ENCODE peak calls at places on chromosomes 1 and 21, in four cellular contexts. One of them, this sample, is unnamed.

GRCh38 chr1:24266398-24266941 is 52.7 kb upstream of the GRHL3 start:
- DNase-seq in fibroblast of mammary gland: peak
- DNase-seq in activated B cell treated with CpG ODN at 0.5 μM for 24 hours: no peak
- DNase-seq in endothelial cell: no peak
- DNase-seq in this sample: peak

GRCh38 chr1:172180886-172181285 is 239.6 kb upstream of the C1orf105 start:
- DNase-seq in endothelial cell: no peak
- DNase-seq in activated B cell treated with CpG ODN at 0.5 μM for 24 hours: no peak
- DNase-seq in fibroblast of mammary gland: peak
- DNase-seq in this sample: peak

GRCh38 chr1:96536576-96536975 is 185.0 kb upstream of the PTBP2 start:
- DNase-seq in activated B cell treated with CpG ODN at 0.5 μM for 24 hours: no peak
- DNase-seq in fibroblast of mammary gland: peak
- DNase-seq in endothelial cell: no peak
- DNase-seq in this sample: no peak

GRCh38 chr1:232993555-232993954 is 43.1 kb downstream of the NTPCR start:
- DNase-seq in activated B cell treated with CpG ODN at 0.5 μM for 24 hours: no peak
- DNase-seq in endothelial cell: no peak
- DNase-seq in fibroblast of mammary gland: no peak
- DNase-seq in this sample: no peak

GRCh38 chr1:57966751-57967406 is 543.0 kb upstream of the DAB1 start:
- DNase-seq in activated B cell treated with CpG ODN at 0.5 μM for 24 hours: no peak
- DNase-seq in endothelial cell: peak
- DNase-seq in fibroblast of mammary gland: peak
- DNase-seq in this sample: no peak

GRCh38 chr1:35499230-35499629 is 58.0 kb downstream of the KIAA0319L start:
- DNase-seq in fibroblast of mammary gland: no peak
- DNase-seq in endothelial cell: no peak
- DNase-seq in activated B cell treated with CpG ODN at 0.5 μM for 24 hours: no peak
- DNase-seq in this sample: no peak

GRCh38 chr1:241774017-241774416 is 74.0 kb upstream of the EXO1 start:
- DNase-seq in endothelial cell: no peak
- DNase-seq in fibroblast of mammary gland: no peak
- DNase-seq in activated B cell treated with CpG ODN at 0.5 μM for 24 hours: no peak
- DNase-seq in this sample: no peak

GRCh38 chr1:109530457-109531204 is 9.0 kb upstream of the GPR61 start:
- DNase-seq in endothelial cell: no peak
- DNase-seq in activated B cell treated with CpG ODN at 0.5 μM for 24 hours: no peak
- DNase-seq in fibroblast of mammary gland: no peak
- DNase-seq in this sample: no peak

GRCh38 chr1:16072616-16073484 is 601 bp downstream of the FAM131C start:
- DNase-seq in fibroblast of mammary gland: no peak
- DNase-seq in endothelial cell: peak
- DNase-seq in activated B cell treated with CpG ODN at 0.5 μM for 24 hours: no peak
- DNase-seq in this sample: no peak

DNA sequence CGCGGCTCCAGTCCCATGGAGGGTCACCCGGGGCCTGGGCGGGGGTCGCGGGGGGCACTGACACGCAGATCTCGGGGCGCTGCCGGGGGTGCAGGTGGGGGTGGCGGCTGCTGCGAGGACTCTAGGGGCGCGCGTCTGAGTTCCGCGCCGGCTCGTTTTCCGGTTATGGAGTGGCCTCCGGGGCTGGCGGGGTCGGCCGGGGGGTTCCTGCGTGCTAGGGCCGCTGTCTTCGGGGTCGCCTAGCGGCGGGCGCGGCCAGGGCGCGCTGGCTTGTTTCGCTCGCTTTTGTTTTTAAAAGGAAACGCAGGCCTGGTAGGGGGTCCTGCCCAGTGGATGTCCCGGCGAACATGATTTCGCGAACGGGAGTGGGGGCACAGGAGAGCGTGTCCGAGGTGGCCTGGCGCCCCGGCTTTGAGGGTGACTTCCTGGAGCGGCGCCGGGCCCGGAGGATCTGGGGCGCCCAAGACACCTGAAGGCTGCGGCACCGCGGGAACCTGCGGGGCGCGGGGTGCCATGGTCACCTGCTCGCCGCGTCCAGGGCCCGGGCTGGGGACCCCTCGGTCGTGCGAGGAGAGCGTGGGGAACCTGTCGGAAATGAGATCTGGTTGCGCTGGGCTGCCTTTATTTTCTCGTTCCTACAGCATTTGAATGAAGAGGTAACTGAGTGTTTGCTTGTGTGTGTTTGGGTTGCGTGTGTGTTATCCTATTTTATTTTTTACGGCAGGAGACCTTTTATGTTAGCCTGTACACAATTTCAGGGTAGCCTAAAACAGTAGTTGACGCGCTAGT is 618 bp downstream of the ETS2 start:
- DNase-seq in endothelial cell: peak
- DNase-seq in fibroblast of mammary gland: no peak
- DNase-seq in activated B cell treated with CpG ODN at 0.5 μM for 24 hours: peak
- DNase-seq in this sample: no peak
- TF ChIP-seq CTCF in endothelial cell: no peak
- TF ChIP-seq CTCF in fibroblast of mammary gland: no peak
- TF ChIP-seq CTCF in activated B cell treated with CpG ODN at 0.5 μM for 24 hours: no peak
- TF ChIP-seq CTCF in this sample: peak

GRCh38 chr1:11273595-11274234 is 717 bp downstream of the UBIAD1 start:
- DNase-seq in fibroblast of mammary gland: no peak
- DNase-seq in activated B cell treated with CpG ODN at 0.5 μM for 24 hours: no peak
- DNase-seq in endothelial cell: no peak
- DNase-seq in this sample: no peak

GRCh38 chr1:11272842-11273594 is at the start of gene UBIAD1:
- DNase-seq in endothelial cell: peak
- DNase-seq in activated B cell treated with CpG ODN at 0.5 μM for 24 hours: peak
- DNase-seq in fibroblast of mammary gland: peak
- DNase-seq in this sample: peak

GRCh38 chr1:11272544-11272841 is 505 bp upstream of the UBIAD1 start:
- DNase-seq in fibroblast of mammary gland: no peak
- DNase-seq in endothelial cell: no peak
- DNase-seq in activated B cell treated with CpG ODN at 0.5 μM for 24 hours: no peak
- DNase-seq in this sample: no peak
- TF ChIP-seq CTCF in fibroblast of mammary gland: peak
- TF ChIP-seq CTCF in endothelial cell: no peak
- TF ChIP-seq CTCF in activated B cell treated with CpG ODN at 0.5 μM for 24 hours: no peak
- TF ChIP-seq CTCF in this sample: peak

GRCh38 chr1:203713125-203713524 is 51.9 kb upstream of the LAX1 start:
- DNase-seq in endothelial cell: no peak
- DNase-seq in activated B cell treated with CpG ODN at 0.5 μM for 24 hours: no peak
- DNase-seq in fibroblast of mammary gland: no peak
- DNase-seq in this sample: no peak
- TF ChIP-seq CTCF in endothelial cell: no peak
- TF ChIP-seq CTCF in activated B cell treated with CpG ODN at 0.5 μM for 24 hours: no peak
- TF ChIP-seq CTCF in fibroblast of mammary gland: no peak
- TF ChIP-seq CTCF in this sample: no peak

GRCh38 chr1:198797656-198798055 is 158.8 kb downstream of the PTPRC start:
- DNase-seq in fibroblast of mammary gland: no peak
- DNase-seq in endothelial cell: no peak
- DNase-seq in activated B cell treated with CpG ODN at 0.5 μM for 24 hours: no peak
- DNase-seq in this sample: no peak

GRCh38 chr1:198794498-198794897 is 155.7 kb downstream of the PTPRC start:
- DNase-seq in endothelial cell: no peak
- DNase-seq in fibroblast of mammary gland: peak
- DNase-seq in activated B cell treated with CpG ODN at 0.5 μM for 24 hours: no peak
- DNase-seq in this sample: peak

GRCh38 chr1:198798923-198799386 is 160.1 kb downstream of the PTPRC start:
- DNase-seq in fibroblast of mammary gland: no peak
- DNase-seq in activated B cell treated with CpG ODN at 0.5 μM for 24 hours: no peak
- DNase-seq in endothelial cell: no peak
- DNase-seq in this sample: no peak
- TF ChIP-seq CTCF in fibroblast of mammary gland: no peak
- TF ChIP-seq CTCF in activated B cell treated with CpG ODN at 0.5 μM for 24 hours: no peak
- TF ChIP-seq CTCF in endothelial cell: no peak
- TF ChIP-seq CTCF in this sample: no peak

DNA sequence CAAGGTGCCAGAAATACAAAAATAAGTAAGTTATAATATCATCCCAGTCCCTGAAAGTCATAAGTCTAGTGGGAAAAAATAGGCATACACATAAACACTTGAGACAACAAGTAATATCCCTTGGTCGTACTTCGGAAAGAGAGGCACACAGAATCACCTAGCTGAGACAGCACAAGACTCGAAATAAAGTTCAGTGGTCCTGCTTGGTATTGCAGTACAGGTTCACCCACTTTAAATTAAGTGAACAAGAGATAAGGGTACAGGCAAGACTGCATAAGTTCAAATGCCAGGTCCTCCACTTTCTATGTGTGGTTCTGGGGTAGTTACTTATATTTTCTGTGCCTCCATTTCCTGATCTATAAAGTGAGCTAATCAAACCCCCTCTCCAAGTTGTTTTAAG is 47.6 kb downstream of the SEC16B start:
- DNase-seq in endothelial cell: no peak
- DNase-seq in activated B cell treated with CpG ODN at 0.5 μM for 24 hours: no peak
- DNase-seq in fibroblast of mammary gland: no peak
- DNase-seq in this sample: no peak
- TF ChIP-seq CTCF in endothelial cell: no peak
- TF ChIP-seq CTCF in activated B cell treated with CpG ODN at 0.5 μM for 24 hours: no peak
- TF ChIP-seq CTCF in fibroblast of mammary gland: no peak
- TF ChIP-seq CTCF in this sample: no peak

GRCh38 chr1:212651977-212652376 is 43.4 kb downstream of the ATF3 start:
- DNase-seq in endothelial cell: no peak
- DNase-seq in activated B cell treated with CpG ODN at 0.5 μM for 24 hours: no peak
- DNase-seq in fibroblast of mammary gland: no peak
- DNase-seq in this sample: no peak

GRCh38 chr1:212649020-212649419 is 40.5 kb downstream of the ATF3 start:
- DNase-seq in endothelial cell: no peak
- DNase-seq in fibroblast of mammary gland: no peak
- DNase-seq in activated B cell treated with CpG ODN at 0.5 μM for 24 hours: no peak
- DNase-seq in this sample: peak

GRCh38 chr1:212652609-212653008 is 44.0 kb downstream of the ATF3 start:
- DNase-seq in endothelial cell: no peak
- DNase-seq in fibroblast of mammary gland: no peak
- DNase-seq in activated B cell treated with CpG ODN at 0.5 μM for 24 hours: no peak
- DNase-seq in this sample: no peak

GRCh38 chr1:212650228-212650627 is 41.7 kb downstream of the ATF3 start:
- DNase-seq in endothelial cell: no peak
- DNase-seq in activated B cell treated with CpG ODN at 0.5 μM for 24 hours: no peak
- DNase-seq in fibroblast of mammary gland: no peak
- DNase-seq in this sample: no peak

GRCh38 chr1:212651521-212651920 is 43.0 kb downstream of the ATF3 start:
- DNase-seq in endothelial cell: no peak
- DNase-seq in activated B cell treated with CpG ODN at 0.5 μM for 24 hours: no peak
- DNase-seq in fibroblast of mammary gland: peak
- DNase-seq in this sample: peak
- TF ChIP-seq CTCF in endothelial cell: no peak
- TF ChIP-seq CTCF in activated B cell treated with CpG ODN at 0.5 μM for 24 hours: no peak
- TF ChIP-seq CTCF in fibroblast of mammary gland: no peak
- TF ChIP-seq CTCF in this sample: no peak

GRCh38 chr1:101043776-101044175 is 18.2 kb upstream of the DPH5 start:
- DNase-seq in endothelial cell: no peak
- DNase-seq in activated B cell treated with CpG ODN at 0.5 μM for 24 hours: no peak
- DNase-seq in fibroblast of mammary gland: peak
- DNase-seq in this sample: peak
- TF ChIP-seq CTCF in endothelial cell: no peak
- TF ChIP-seq CTCF in activated B cell treated with CpG ODN at 0.5 μM for 24 hours: no peak
- TF ChIP-seq CTCF in fibroblast of mammary gland: no peak
- TF ChIP-seq CTCF in this sample: peak

GRCh38 chr1:179079113-179079761 is 2.6 kb upstream of the TOR3A start:
- DNase-seq in activated B cell treated with CpG ODN at 0.5 μM for 24 hours: no peak
- DNase-seq in endothelial cell: peak
- DNase-seq in fibroblast of mammary gland: peak
- DNase-seq in this sample: peak
- TF ChIP-seq CTCF in activated B cell treated with CpG ODN at 0.5 μM for 24 hours: no peak
- TF ChIP-seq CTCF in endothelial cell: peak
- TF ChIP-seq CTCF in fibroblast of mammary gland: peak
- TF ChIP-seq CTCF in this sample: peak

This sample was measured in AG10803.